ENCODE peak calls at places on chromosomes 5 and 9, in six cellular contexts. Q is transverse colon, Y is lower leg skin, N is H54, D is HepG2, F is heart left ventricle. U is an unnamed sample.

GRCh38 chr9:21752003-21752402 is 50.4 kb upstream of the MTAP start:
- DNase-seq in Y (no peak), D (no peak), N (no peak), Q (no peak), F (no peak), U (no peak)

GRCh38 chr5:124599048-124599973 is 147.1 kb downstream of the ZNF608 start:
- DNase-seq in Y (no peak), Q (peak), N (no peak), F (no peak), D (peak), U (no peak)

GRCh38 chr9:98726735-98727134 is 18.0 kb upstream of the GABBR2 start:
- DNase-seq in Y (peak), F (no peak), D (no peak), Q (no peak), N (no peak), U (no peak)

GRCh38 chr5:59107692-59108091 is 524.8 kb downstream of the RAB3C start:
- DNase-seq in Y (no peak), F (no peak), D (no peak), N (no peak), Q (no peak), U (no peak)

GRCh38 chr9:137029058-137029922 is 1.3 kb upstream of the ABCA2 start:
- DNase-seq in Q (peak), D (peak), N (peak), F (peak), Y (peak), U (peak)

GRCh38 chr9:8430945-8431344 is 631.4 kb upstream of the DMAC1 start:
- DNase-seq in Q (no peak), D (no peak), Y (no peak), F (no peak), N (no peak), U (no peak)

GRCh38 chr9:83535736-83536135 is 2.5 kb downstream of the FRMD3 start:
- DNase-seq in D (no peak), F (no peak), N (no peak), Q (no peak), Y (no peak), U (no peak)

GRCh38 chr5:172758077-172758835 is 12.7 kb downstream of the DUSP1 start:
- DNase-seq in D (no peak), Q (no peak), Y (no peak), N (peak), F (no peak), U (no peak)

GRCh38 chr9:112084334-112084733 is 90.8 kb downstream of the SUSD1 start:
- DNase-seq in N (no peak), Y (no peak), D (no peak), F (no peak), Q (no peak), U (no peak)

GRCh38 chr5:142065273-142065672 is 43.3 kb upstream of the NDFIP1 start:
- DNase-seq in D (peak), Y (no peak), Q (no peak), F (no peak), N (no peak), U (no peak)

GRCh38 chr5:56232538-56232937 is 592 bp downstream of the ANKRD55 start:
- DNase-seq in D (no peak), Y (no peak), Q (no peak), N (no peak), F (no peak), U (no peak)

GRCh38 chr5:162047279-162047678 is 20.3 kb upstream of the GABRG2 start:
- DNase-seq in N (no peak), F (no peak), Q (no peak), D (no peak), Y (no peak), U (no peak)

GRCh38 chr5:173628501-173628900 is 12.1 kb upstream of the BOD1 start:
- DNase-seq in Q (no peak), F (no peak), N (no peak), D (no peak), Y (no peak), U (no peak)

GRCh38 chr9:21470126-21470525 is 12.0 kb downstream of the IFNE start:
- DNase-seq in Q (no peak), D (no peak), F (no peak), N (no peak), Y (no peak), U (no peak)

GRCh38 chr5:54912021-54912420 is 73.4 kb downstream of the ESM1 start:
- DNase-seq in F (no peak), Q (no peak), N (no peak), Y (no peak), D (no peak), U (no peak)

GRCh38 chr9:20466328-20467008 is 155.8 kb downstream of the MLLT3 start:
- DNase-seq in D (no peak), Q (no peak), F (no peak), Y (no peak), N (no peak), U (no peak)

GRCh38 chr9:38026021-38026809 is 42.8 kb downstream of the SHB start:
- DNase-seq in Q (no peak), D (peak), Y (no peak), N (peak), F (no peak), U (no peak)

GRCh38 chr9:16315720-16316119 is 554.8 kb downstream of the BNC2 start:
- DNase-seq in N (no peak), F (no peak), Q (no peak), D (no peak), Y (no peak), U (no peak)
- TF ChIP-seq POLR2A in N (no peak), F (no peak), Q (no peak), D (no peak), Y (no peak), U (no peak)

GRCh38 chr9:120876842-120877240 is at the start of gene PHF19:
- DNase-seq in N (peak), F (peak), Y (no peak), D (peak), Q (no peak), U (peak)
- TF ChIP-seq POLR2A in N (peak), F (no peak), Y (no peak), D (no peak), Q (no peak), U (no peak)

GRCh38 chr5:179827684-179828083 is 7.0 kb downstream of the SQSTM1 start:
- DNase-seq in Y (peak), F (peak), Q (peak), N (peak), D (no peak), U (no peak)

GRCh38 chr5:179832039-179832745 is 11.5 kb downstream of the SQSTM1 start:
- DNase-seq in D (no peak), Y (no peak), F (no peak), Q (no peak), N (no peak), U (no peak)

GRCh38 chr5:179829732-179830435 is 9.2 kb downstream of the SQSTM1 start:
- DNase-seq in D (no peak), Q (no peak), Y (no peak), F (no peak), N (no peak), U (no peak)

GRCh38 chr5:179825655-179826182 is 5.0 kb downstream of the SQSTM1 start:
- DNase-seq in N (no peak), Q (peak), F (no peak), D (peak), Y (no peak), U (no peak)

GRCh38 chr5:179828756-179829421 is 8.2 kb downstream of the SQSTM1 start:
- DNase-seq in Y (no peak), D (no peak), N (no peak), F (no peak), Q (no peak), U (no peak)
- TF ChIP-seq POLR2A in Y (no peak), D (no peak), N (no peak), F (no peak), Q (no peak), U (no peak)

DNA sequence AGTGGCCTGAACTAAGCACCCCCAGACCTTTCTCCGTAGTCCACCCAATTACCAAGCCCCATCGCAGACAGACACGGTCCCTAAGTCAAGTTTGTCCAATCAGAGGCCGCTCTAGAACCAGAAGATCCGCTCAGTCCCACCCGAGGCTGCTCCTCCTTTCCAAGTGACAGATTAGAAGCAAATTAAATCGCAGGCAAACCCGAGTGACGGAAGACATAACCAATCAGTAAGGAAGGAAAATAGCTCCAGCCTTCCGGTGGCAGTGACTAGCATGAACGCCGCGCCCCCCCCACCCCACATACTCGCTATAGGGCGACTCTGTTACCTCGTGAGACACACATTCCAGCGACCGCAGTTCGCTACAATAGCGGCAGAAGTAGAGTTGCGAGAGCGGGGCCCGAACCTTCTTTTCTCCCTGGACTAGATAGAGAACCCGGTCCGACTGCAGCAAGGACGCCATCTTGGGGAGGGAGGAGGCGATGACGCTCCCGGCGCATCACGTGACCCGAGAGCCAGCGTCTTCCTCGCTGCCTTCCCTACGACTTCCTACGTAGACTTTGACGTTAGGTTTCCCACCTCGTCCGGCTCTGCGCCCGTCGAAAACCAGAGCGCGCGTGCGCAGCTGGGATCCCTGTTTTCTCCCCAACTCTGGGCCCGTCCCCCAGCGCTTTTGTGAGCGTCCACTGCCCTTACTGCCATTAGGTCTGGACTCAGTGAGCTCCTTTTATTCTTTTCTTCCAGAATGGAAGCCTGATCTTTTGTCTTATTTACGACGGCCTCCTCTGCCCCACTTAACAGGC is at the start of gene DCTN4:
- DNase-seq in Y (peak), N (peak), F (peak), D (peak), Q (peak), U (peak)
- TF ChIP-seq POLR2A in Y (no peak), N (peak), F (no peak), D (peak), Q (peak), U (peak)

DNA sequence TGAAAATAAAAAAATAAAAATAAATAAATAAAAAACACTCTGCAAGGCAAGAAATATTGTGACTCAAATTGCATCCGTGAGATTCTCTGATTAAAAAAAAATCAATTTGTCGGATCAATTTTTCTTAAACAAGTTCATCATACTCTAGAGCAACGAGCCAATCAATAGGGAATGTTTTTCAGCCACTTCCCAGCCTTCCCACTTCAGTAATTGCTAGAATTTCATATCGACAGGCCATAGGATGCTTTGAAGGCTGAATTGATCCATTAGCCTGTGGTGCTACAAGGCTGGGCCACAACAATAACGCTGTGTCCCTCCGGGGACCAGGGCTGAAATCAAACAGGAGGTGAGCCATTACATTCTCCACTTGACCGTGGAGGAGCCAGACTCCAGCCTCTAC is 308.8 kb downstream of the TLE1 start:
- DNase-seq in Q (no peak), F (no peak), D (no peak), N (no peak), Y (no peak), U (no peak)
- TF ChIP-seq POLR2A in Q (no peak), F (no peak), D (no peak), N (no peak), Y (no peak), U (no peak)

GRCh38 chr5:150361301-150361700 is 3.8 kb downstream of the TCOF1 start:
- DNase-seq in Y (no peak), Q (no peak), D (no peak), N (no peak), F (no peak), U (no peak)

GRCh38 chr5:150355791-150356190 is 1.7 kb upstream of the TCOF1 start:
- DNase-seq in F (no peak), Y (no peak), D (no peak), N (no peak), Q (no peak), U (no peak)

GRCh38 chr5:150356575-150357284 is 767 bp upstream of the TCOF1 start:
- DNase-seq in D (no peak), Q (no peak), F (no peak), N (no peak), Y (no peak), U (no peak)

GRCh38 chr5:150358261-150359095 is 981 bp downstream of the TCOF1 start:
- DNase-seq in Y (no peak), F (no peak), N (no peak), D (peak), Q (no peak), U (no peak)

GRCh38 chr5:150357326-150358260 is at the start of gene TCOF1:
- DNase-seq in Y (peak), F (peak), N (peak), D (peak), Q (peak), U (peak)
- TF ChIP-seq POLR2A in Y (no peak), F (no peak), N (peak), D (peak), Q (no peak), U (peak)

GRCh38 chr5:132853323-132853722 is 12.9 kb downstream of the GDF9 start:
- DNase-seq in D (peak), N (no peak), F (no peak), Q (no peak), Y (no peak), U (no peak)
- TF ChIP-seq POLR2A in D (no peak), N (no peak), F (no peak), Q (no peak), Y (no peak), U (no peak)

DNA sequence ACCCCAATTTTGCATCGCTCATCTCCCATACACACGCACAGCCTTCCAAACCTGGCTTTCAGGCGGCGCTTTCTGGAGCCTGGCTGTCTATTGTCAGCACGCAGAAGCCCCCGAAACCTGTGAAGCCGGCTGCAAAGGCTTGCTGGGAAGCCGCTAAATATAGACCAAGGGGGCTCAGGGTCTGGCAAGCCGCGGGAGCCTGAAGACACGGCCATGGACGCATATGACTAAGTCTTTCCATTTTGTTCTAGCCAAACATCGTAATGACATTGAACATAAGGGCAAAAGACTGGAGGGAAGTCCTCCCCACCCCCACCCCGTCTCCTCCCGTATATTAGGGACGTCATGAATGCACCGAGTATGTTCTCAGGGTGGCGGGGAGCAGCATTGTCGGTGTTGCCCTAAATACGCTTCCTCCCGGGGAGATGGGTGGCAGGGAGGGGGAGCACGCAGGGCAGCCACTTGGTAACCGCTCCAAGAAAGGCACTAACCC is 1.1 kb downstream of the CTNND2 start:
- DNase-seq in D (no peak), Y (no peak), N (no peak), Q (no peak), F (peak), U (no peak)
- TF ChIP-seq POLR2A in D (no peak), Y (no peak), N (no peak), Q (no peak), F (no peak), U (no peak)

U was measured in erythroblast.